ENCODE peak calls at places on chromosomes 3 and 15, in seven cellular contexts. Y is upper lobe of right lung, A is GM12878, L is body of pancreas, K is astrocyte, G is IMR-90, J is fibroblast of mammary gland. T is an unnamed sample.

GRCh38 chr15:82679626-82680199 is 30.0 kb downstream of the AP3B2 start:
- DNase-seq in J (no peak), A (no peak), G (no peak), Y (no peak), K (no peak), L (no peak), T (no peak)

GRCh38 chr3:15315003-15315402 is 17.4 kb downstream of the SH3BP5 start:
- DNase-seq in G (no peak), L (peak), A (no peak), J (peak), K (peak), Y (no peak), T (no peak)

GRCh38 chr15:84595660-84596059 is 5.1 kb upstream of the ZSCAN2 start:
- DNase-seq in Y (peak), J (no peak), L (peak), G (no peak), A (no peak), K (no peak), T (no peak)

GRCh38 chr3:39386331-39386730 is 3.2 kb downstream of the SLC25A38 start:
- DNase-seq in K (no peak), A (no peak), J (no peak), Y (no peak), L (no peak), G (no peak), T (no peak)

GRCh38 chr3:133488785-133489367 is 84.6 kb upstream of the CDV3 start:
- DNase-seq in A (no peak), J (peak), Y (no peak), L (peak), G (peak), K (peak), T (no peak)

GRCh38 chr3:197458179-197458707 is 97.5 kb downstream of the BDH1 start:
- DNase-seq in J (peak), K (no peak), G (peak), L (peak), Y (peak), A (no peak), T (peak)

GRCh38 chr15:84985158-84985557 is 3.5 kb downstream of the PDE8A start:
- DNase-seq in Y (no peak), K (no peak), G (peak), J (no peak), L (no peak), A (no peak), T (no peak)

GRCh38 chr3:76554717-76555116 is 485.2 kb upstream of the ROBO2 start:
- DNase-seq in A (no peak), L (no peak), Y (no peak), J (peak), G (peak), K (peak), T (no peak)

GRCh38 chr15:60426870-60427528 is 29.2 kb upstream of the ANXA2 start:
- DNase-seq in J (peak), A (no peak), L (no peak), Y (no peak), K (peak), G (peak), T (no peak)

GRCh38 chr3:172904817-172905479 is 154.4 kb downstream of the ECT2 start:
- DNase-seq in J (no peak), L (no peak), A (no peak), K (peak), Y (no peak), G (no peak), T (peak)

GRCh38 chr15:72175186-72176044 is 22.2 kb downstream of the GRAMD2A start:
- DNase-seq in L (no peak), J (no peak), A (no peak), G (no peak), K (no peak), Y (no peak), T (no peak)

GRCh38 chr3:149771652-149772271 is 19.5 kb upstream of the COMMD2 start:
- DNase-seq in Y (no peak), A (no peak), L (peak), K (no peak), G (peak), J (peak), T (peak)

GRCh38 chr15:79091204-79091867 is 756 bp upstream of the RASGRF1 start:
- DNase-seq in A (no peak), J (peak), K (no peak), G (peak), Y (peak), L (no peak), T (peak)

GRCh38 chr3:55896155-55896554 is 409.0 kb upstream of the WNT5A start:
- DNase-seq in K (no peak), L (no peak), Y (no peak), G (no peak), J (no peak), A (no peak), T (no peak)

GRCh38 chr3:197029511-197030167 is at the start of gene MELTF:
- DNase-seq in Y (peak), A (no peak), L (peak), J (peak), K (peak), G (peak), T (peak)

GRCh38 chr3:63960048-63960711 is 48.0 kb upstream of the SCAANT1 start:
- DNase-seq in K (peak), A (no peak), L (peak), G (peak), Y (no peak), J (peak), T (no peak)

GRCh38 chr3:8301977-8302589 is 199.5 kb upstream of the LMCD1 start:
- DNase-seq in G (peak), J (peak), L (no peak), Y (no peak), A (no peak), K (peak), T (no peak)

GRCh38 chr3:148992027-148992634 is 791 bp downstream of the GYG1 start:
- DNase-seq in K (no peak), L (peak), Y (peak), G (no peak), A (no peak), J (peak), T (peak)

GRCh38 chr15:50137330-50137761 is 18.3 kb upstream of the ATP8B4 start:
- DNase-seq in G (peak), Y (no peak), L (no peak), K (peak), J (peak), A (no peak), T (no peak)

GRCh38 chr15:70286110-70286806 is 188.5 kb upstream of the TLE3 start:
- DNase-seq in Y (no peak), L (no peak), K (no peak), G (no peak), J (no peak), A (no peak), T (peak)

GRCh38 chr3:78177780-78178179 is 1137.9 kb downstream of the ROBO2 start:
- DNase-seq in A (no peak), K (no peak), J (no peak), G (no peak), L (no peak), Y (no peak), T (no peak)

GRCh38 chr3:157513585-157513984 is 10.4 kb upstream of the VEPH1 start:
- DNase-seq in A (no peak), K (no peak), Y (no peak), J (no peak), G (no peak), L (no peak), T (no peak)

GRCh38 chr3:111735271-111735758 is 123.8 kb upstream of the PHLDB2 start:
- DNase-seq in J (peak), L (peak), Y (no peak), A (no peak), K (peak), G (peak), T (no peak)

GRCh38 chr3:194112120-194113106 is 23.5 kb upstream of the HES1 start:
- DNase-seq in J (no peak), K (peak), G (no peak), A (no peak), Y (no peak), L (peak), T (peak)

GRCh38 chr3:143276592-143276991 is 157.0 kb downstream of the CHST2 start:
- DNase-seq in K (no peak), J (peak), Y (no peak), L (no peak), A (no peak), G (no peak), T (no peak)

GRCh38 chr3:45659661-45660566 is 29.3 kb upstream of the SACM1L start:
- DNase-seq in K (peak), J (peak), L (peak), A (peak), Y (peak), G (peak), T (peak)

GRCh38 chr15:59739557-59740186 is 50.6 kb upstream of the BNIP2 start:
- DNase-seq in G (no peak), Y (no peak), A (no peak), L (no peak), K (no peak), J (no peak), T (no peak)

GRCh38 chr15:33242165-33242564 is 47.7 kb upstream of the FMN1 start:
- DNase-seq in J (peak), K (peak), G (peak), A (no peak), Y (no peak), L (no peak), T (peak)

GRCh38 chr3:23019596-23020300 is 183.4 kb upstream of the UBE2E2 start:
- DNase-seq in Y (no peak), L (no peak), J (no peak), G (no peak), K (peak), A (no peak), T (no peak)

GRCh38 chr15:35757790-35758189 is 211.8 kb upstream of the DPH6 start:
- DNase-seq in Y (no peak), J (no peak), K (no peak), A (no peak), G (no peak), L (peak), T (no peak)

GRCh38 chr15:63243776-63244175 is 33.6 kb upstream of the APH1B start:
- DNase-seq in K (peak), G (no peak), J (no peak), L (no peak), Y (no peak), A (peak), T (no peak)

GRCh38 chr15:63243101-63243500 is 34.3 kb upstream of the APH1B start:
- DNase-seq in J (peak), K (no peak), Y (no peak), G (peak), L (no peak), A (no peak), T (no peak)

GRCh38 chr15:63246691-63247464 is 30.5 kb upstream of the APH1B start:
- DNase-seq in Y (no peak), G (peak), A (no peak), K (peak), J (peak), L (peak), T (no peak)

GRCh38 chr15:63244399-63244798 is 33.0 kb upstream of the APH1B start:
- DNase-seq in J (no peak), K (peak), A (no peak), Y (no peak), L (no peak), G (no peak), T (no peak)

GRCh38 chr15:63244976-63245645 is 32.3 kb upstream of the APH1B start:
- DNase-seq in J (no peak), L (no peak), A (no peak), G (no peak), K (peak), Y (no peak), T (no peak)
- H3K4me3 ChIP-seq in J (no peak), L (no peak), A (no peak), G (no peak), K (no peak), Y (no peak), T (no peak)

DNA sequence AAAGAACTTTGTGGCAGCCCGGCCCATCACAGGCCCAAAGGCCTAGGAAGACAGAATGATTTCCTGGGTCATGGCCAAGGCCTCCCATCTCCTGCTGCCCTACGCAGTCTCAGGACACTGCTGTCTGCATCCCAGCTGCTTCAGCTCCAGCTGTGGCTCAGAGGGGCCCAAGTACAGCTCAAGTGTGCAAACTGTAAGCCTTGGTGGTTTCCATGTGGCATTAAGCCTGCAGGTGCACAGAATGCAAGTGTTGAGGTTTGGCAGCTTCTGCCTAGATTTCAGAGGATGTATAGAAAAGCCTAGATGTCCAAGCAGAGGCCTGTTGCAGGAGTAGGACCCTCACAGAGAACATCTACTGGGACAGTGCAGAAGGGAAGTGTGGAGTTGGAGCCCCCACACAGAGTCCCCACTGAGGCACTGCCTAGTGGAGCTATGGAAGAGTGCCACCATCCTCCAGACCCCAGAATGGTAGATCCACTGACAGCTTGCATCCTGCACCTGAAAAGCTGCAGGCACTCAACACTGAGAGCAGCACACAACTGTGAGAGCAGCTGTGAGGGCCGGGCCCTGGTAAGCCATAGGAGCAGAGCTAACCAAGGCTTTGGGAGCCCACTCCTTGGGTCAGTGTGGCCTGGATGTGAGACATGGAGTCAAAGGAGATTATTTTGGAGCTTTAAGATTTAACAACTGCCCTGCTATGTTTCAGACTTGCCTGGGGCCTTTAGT is 208.2 kb upstream of the CMC1 start:
- DNase-seq in K (no peak), G (no peak), J (no peak), L (no peak), A (no peak), Y (no peak), T (no peak)
- H3K4me3 ChIP-seq in K (no peak), G (no peak), J (no peak), L (no peak), A (no peak), Y (no peak), T (no peak)

DNA sequence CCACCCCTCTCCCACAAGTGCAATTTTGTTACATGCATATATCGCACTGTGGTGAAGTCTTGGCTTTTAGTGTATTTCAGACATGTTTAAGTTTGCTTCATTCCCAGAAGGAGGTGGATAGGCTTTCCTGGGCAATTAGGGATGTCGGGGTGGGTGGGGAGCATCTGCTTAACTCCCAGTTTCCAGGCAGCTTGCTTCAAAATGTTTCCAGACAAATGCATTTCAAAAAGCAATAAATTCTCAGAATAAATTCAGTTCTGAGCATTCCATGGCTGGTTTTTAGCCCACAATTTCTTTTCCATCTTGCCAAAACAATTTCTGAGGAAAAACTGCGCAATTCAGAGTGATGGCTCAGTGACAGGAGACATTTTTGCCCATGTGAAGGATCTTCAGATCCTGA is 227.6 kb upstream of the ZPLD1 start:
- DNase-seq in G (no peak), L (no peak), J (peak), K (peak), Y (no peak), A (no peak), T (no peak)
- H3K4me3 ChIP-seq in G (no peak), L (no peak), J (no peak), K (no peak), Y (no peak), A (no peak), T (no peak)

DNA sequence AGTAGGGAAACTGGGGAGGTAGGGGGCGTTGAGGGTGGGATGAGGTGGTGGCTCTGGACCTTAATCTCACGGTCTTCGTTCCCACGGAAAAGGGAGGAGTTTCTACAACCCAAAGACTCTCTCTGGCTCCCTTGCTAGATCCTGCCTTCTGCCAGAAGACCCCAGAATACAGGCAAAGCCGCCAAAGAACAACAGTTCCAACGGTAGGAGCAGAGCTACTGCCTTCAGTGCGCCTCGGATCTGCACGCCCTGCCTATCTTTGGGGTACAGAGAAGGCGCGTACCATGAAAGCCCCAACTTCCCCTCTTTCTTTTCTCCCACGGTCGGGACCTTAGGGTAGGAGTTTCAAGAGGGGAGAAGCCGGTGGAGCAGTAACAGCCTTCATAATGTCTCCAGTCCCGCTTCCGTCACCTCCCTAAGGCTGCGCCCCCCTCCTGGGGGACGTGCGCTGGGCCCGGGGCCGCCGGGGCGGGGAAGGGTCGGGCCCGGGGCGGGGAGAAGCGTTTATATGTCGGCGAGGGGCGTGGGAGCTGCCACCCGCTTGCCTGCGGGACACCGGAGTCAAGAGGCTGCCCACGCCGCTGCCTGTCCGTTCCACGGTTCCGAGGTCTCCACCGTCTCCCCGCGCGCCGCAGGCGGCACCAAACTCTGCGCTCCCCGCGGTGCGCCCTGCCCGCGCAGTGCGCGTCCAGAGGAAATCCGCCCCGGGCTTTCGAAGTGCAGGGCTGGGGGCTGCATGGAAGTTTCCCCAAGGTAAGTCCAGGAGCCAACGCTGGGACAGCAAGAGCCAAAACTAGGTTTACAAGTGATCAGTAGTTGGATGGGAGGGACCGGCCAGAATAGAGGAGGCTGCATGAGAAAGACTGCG is at the start of gene COL6A6:
- DNase-seq in J (peak), L (no peak), G (no peak), K (no peak), A (no peak), Y (no peak), T (peak)
- H3K4me3 ChIP-seq in J (no peak), L (no peak), G (no peak), K (no peak), A (no peak), Y (peak), T (peak)

DNA sequence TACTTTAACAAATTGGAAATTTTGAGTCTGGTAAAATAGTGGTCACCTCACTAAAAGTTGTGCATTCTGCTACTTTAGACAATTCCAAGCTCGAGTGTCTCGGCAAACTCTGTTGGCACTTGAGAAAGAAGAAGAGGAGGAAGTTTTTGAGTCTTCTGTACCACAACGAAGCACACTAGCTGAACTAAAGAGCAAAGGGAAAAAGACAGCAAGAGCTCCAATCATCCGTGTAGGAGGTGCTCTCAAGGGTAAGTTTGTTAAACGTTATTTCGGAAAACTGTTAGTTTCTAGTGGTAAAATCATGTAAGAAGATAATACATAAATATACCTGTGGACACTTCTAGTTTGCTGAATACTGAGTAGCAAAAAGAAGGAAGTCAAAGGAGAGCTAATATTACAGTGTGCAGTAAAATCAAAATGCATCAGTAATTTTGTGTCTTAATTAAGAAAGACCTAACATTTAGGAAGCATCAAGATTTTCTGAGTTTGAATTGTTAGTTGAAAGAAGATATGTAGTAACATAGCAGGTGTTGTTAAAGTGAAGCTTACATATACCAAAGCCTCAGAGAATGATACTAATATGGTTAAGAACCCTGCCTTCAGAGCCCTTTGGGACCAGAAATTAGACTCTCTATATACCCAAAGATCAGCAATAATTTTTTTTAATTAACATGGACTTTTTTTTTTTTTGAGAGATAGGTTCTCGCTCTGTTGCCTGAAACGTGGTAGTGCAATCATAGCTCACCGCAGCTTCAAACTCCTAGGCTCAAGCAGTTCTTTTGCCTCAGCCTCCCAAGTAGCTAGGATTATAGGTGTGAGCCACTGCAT is 23.0 kb downstream of the BUB1B start:
- DNase-seq in L (no peak), A (no peak), K (no peak), G (no peak), J (no peak), Y (no peak), T (no peak)
- H3K4me3 ChIP-seq in L (no peak), A (peak), K (no peak), G (no peak), J (no peak), Y (no peak), T (no peak)

GRCh38 chr15:52804526-52805081 is 14.5 kb upstream of the ONECUT1 start:
- DNase-seq in K (no peak), G (no peak), J (no peak), L (no peak), Y (no peak), A (no peak), T (peak)
- H3K4me3 ChIP-seq in K (peak), G (peak), J (peak), L (no peak), Y (peak), A (no peak), T (peak)

GRCh38 chr15:81516012-81516411 is 142.0 kb upstream of the TMC3 start:
- DNase-seq in J (peak), G (peak), A (no peak), L (no peak), K (no peak), Y (no peak), T (no peak)
- H3K4me3 ChIP-seq in J (no peak), G (no peak), A (no peak), L (no peak), K (no peak), Y (no peak), T (no peak)